ENCODE peak calls at places on chromosomes 7 and 10, in five cellular contexts. D is osteoblast; H is activated naive CD4-positive, alpha-beta T cell; E is HS-5; V is tibial nerve. O is an unnamed sample.

GRCh38 chr10:101140084-101140949 is 9.2 kb downstream of the TLX1 start:
- DNase-seq in H (no peak), D (peak; percentile 81), V (no peak), E (no peak), O (no peak)

GRCh38 chr7:101916041-101916800 is 98.8 kb downstream of the CUX1 start:
- DNase-seq in V (no peak), E (no peak), D (no peak), H (no peak), O (no peak)

GRCh38 chr10:12321641-12322040 is 27.7 kb upstream of the CAMK1D start:
- DNase-seq in V (no peak), E (no peak), D (peak; percentile 26), H (no peak), O (no peak)

GRCh38 chr10:72812798-72813430 is 80.6 kb upstream of the OIT3 start:
- DNase-seq in H (no peak), V (no peak), D (peak; percentile 49), E (peak; percentile 79), O (peak; percentile 50)

GRCh38 chr7:3559178-3559765 is 258.2 kb downstream of the SDK1 start:
- DNase-seq in E (peak; percentile 64), H (no peak), D (peak; percentile 42), V (no peak), O (peak; percentile 75)

GRCh38 chr7:114789161-114789560 is 132.7 kb upstream of the MDFIC start:
- DNase-seq in H (no peak), V (no peak), E (no peak), D (no peak), O (no peak)

GRCh38 chr7:73519867-73520672 is 2.0 kb downstream of the BAZ1B start:
- DNase-seq in E (no peak), H (no peak), D (peak; percentile 84), V (no peak), O (no peak)

GRCh38 chr7:17474724-17475344 is 176.4 kb downstream of the AHR start:
- DNase-seq in D (no peak), E (no peak), H (no peak), V (no peak), O (peak; percentile 19)

GRCh38 chr10:120548210-120548609 is 91.2 kb downstream of the PLPP4 start:
- DNase-seq in H (no peak), D (no peak), V (no peak), E (no peak), O (no peak)